ENCODE peak calls at places on chromosome 12, in four cellular contexts. One of them, this sample, is unnamed.

GRCh38 chr12:110246690-110247339 is 34.2 kb upstream of the ATP2A2 start:
- DNase-seq in activated CD4-positive, alpha-beta T cell treated with anti-CD3 and anti-CD28 coated beads for 48 hours: no peak
- DNase-seq in GM03348: no peak
- DNase-seq in fibroblast of lung: no peak
- DNase-seq in this sample: no peak

GRCh38 chr12:10562306-10562933 is 51.0 kb downstream of the MAGOHB start:
- DNase-seq in activated CD4-positive, alpha-beta T cell treated with anti-CD3 and anti-CD28 coated beads for 48 hours: no peak
- DNase-seq in fibroblast of lung: peak
- DNase-seq in GM03348: peak
- DNase-seq in this sample: peak

GRCh38 chr12:3542911-3543310 is 51.9 kb downstream of the PRMT8 start:
- DNase-seq in GM03348: no peak
- DNase-seq in fibroblast of lung: no peak
- DNase-seq in activated CD4-positive, alpha-beta T cell treated with anti-CD3 and anti-CD28 coated beads for 48 hours: no peak
- DNase-seq in this sample: no peak

GRCh38 chr12:123839826-123840225 is 77.7 kb downstream of the DNAH10 start:
- DNase-seq in fibroblast of lung: no peak
- DNase-seq in activated CD4-positive, alpha-beta T cell treated with anti-CD3 and anti-CD28 coated beads for 48 hours: no peak
- DNase-seq in GM03348: no peak
- DNase-seq in this sample: no peak

GRCh38 chr12:27467641-27468040 is 21.1 kb downstream of the SMCO2 start:
- DNase-seq in fibroblast of lung: no peak
- DNase-seq in activated CD4-positive, alpha-beta T cell treated with anti-CD3 and anti-CD28 coated beads for 48 hours: no peak
- DNase-seq in GM03348: no peak
- DNase-seq in this sample: no peak

GRCh38 chr12:96132819-96133218 is 61.4 kb upstream of the ELK3 start:
- DNase-seq in activated CD4-positive, alpha-beta T cell treated with anti-CD3 and anti-CD28 coated beads for 48 hours: peak
- DNase-seq in fibroblast of lung: no peak
- DNase-seq in GM03348: no peak
- DNase-seq in this sample: no peak

GRCh38 chr12:6552140-6552551 is 3.7 kb downstream of the IFFO1 start:
- DNase-seq in activated CD4-positive, alpha-beta T cell treated with anti-CD3 and anti-CD28 coated beads for 48 hours: no peak
- DNase-seq in fibroblast of lung: peak
- DNase-seq in GM03348: peak
- DNase-seq in this sample: peak

GRCh38 chr12:124927325-124928094 is 13.1 kb upstream of the UBC start:
- DNase-seq in fibroblast of lung: peak
- DNase-seq in GM03348: peak
- DNase-seq in activated CD4-positive, alpha-beta T cell treated with anti-CD3 and anti-CD28 coated beads for 48 hours: peak
- DNase-seq in this sample: peak

GRCh38 chr12:4743046-4743445 is 22.8 kb downstream of the GALNT8 start:
- DNase-seq in activated CD4-positive, alpha-beta T cell treated with anti-CD3 and anti-CD28 coated beads for 48 hours: no peak
- DNase-seq in fibroblast of lung: no peak
- DNase-seq in GM03348: no peak
- DNase-seq in this sample: no peak

GRCh38 chr12:29869916-29870315 is 86.2 kb upstream of the TMTC1 start:
- DNase-seq in GM03348: no peak
- DNase-seq in activated CD4-positive, alpha-beta T cell treated with anti-CD3 and anti-CD28 coated beads for 48 hours: no peak
- DNase-seq in fibroblast of lung: peak
- DNase-seq in this sample: no peak

GRCh38 chr12:104309446-104309993 is 6.0 kb downstream of the EID3 start:
- DNase-seq in GM03348: no peak
- DNase-seq in activated CD4-positive, alpha-beta T cell treated with anti-CD3 and anti-CD28 coated beads for 48 hours: no peak
- DNase-seq in fibroblast of lung: no peak
- DNase-seq in this sample: no peak